ENCODE peak calls at places on chromosomes 5 and 9, in seven cellular contexts. One of them, this sample, is unnamed. For H3K4me1, the result is how much of the 10 kb centered on the place peaks cover.

GRCh38 chr5:3068401-3068800 is 316.9 kb upstream of the IRX2 start:
- DNase-seq in IMR-90: no peak
- DNase-seq in Karpas-422: no peak
- DNase-seq in cardiac muscle cell: no peak
- DNase-seq in naive thymus-derived CD4-positive, alpha-beta T cell: no peak
- DNase-seq in ovary: no peak
- DNase-seq in spleen: no peak
- DNase-seq in this sample: no peak

GRCh38 chr9:122263699-122264349 is 816 bp downstream of the RBM18 start:
- DNase-seq in IMR-90: peak
- DNase-seq in Karpas-422: peak
- DNase-seq in cardiac muscle cell: no peak
- DNase-seq in naive thymus-derived CD4-positive, alpha-beta T cell: no peak
- DNase-seq in ovary: no peak
- DNase-seq in spleen: no peak
- DNase-seq in this sample: no peak

GRCh38 chr9:14455243-14455642 is 141.3 kb upstream of the NFIB start:
- DNase-seq in IMR-90: no peak
- DNase-seq in Karpas-422: no peak
- DNase-seq in cardiac muscle cell: no peak
- DNase-seq in naive thymus-derived CD4-positive, alpha-beta T cell: no peak
- DNase-seq in ovary: no peak
- DNase-seq in spleen: no peak
- DNase-seq in this sample: no peak

GRCh38 chr5:80204808-80205614 is 50.8 kb downstream of the SERINC5 start:
- DNase-seq in IMR-90: peak
- DNase-seq in Karpas-422: no peak
- DNase-seq in cardiac muscle cell: peak
- DNase-seq in naive thymus-derived CD4-positive, alpha-beta T cell: no peak
- DNase-seq in ovary: no peak
- DNase-seq in spleen: no peak
- DNase-seq in this sample: no peak

GRCh38 chr5:113520429-113520828 is 6.9 kb downstream of the YTHDC2 start:
- DNase-seq in IMR-90: peak
- DNase-seq in Karpas-422: no peak
- DNase-seq in cardiac muscle cell: no peak
- DNase-seq in naive thymus-derived CD4-positive, alpha-beta T cell: no peak
- DNase-seq in ovary: no peak
- DNase-seq in spleen: no peak
- DNase-seq in this sample: no peak

GRCh38 chr9:127163409-127163808 is 41.0 kb upstream of the ANGPTL2 start:
- DNase-seq in IMR-90: peak
- DNase-seq in Karpas-422: no peak
- DNase-seq in cardiac muscle cell: no peak
- DNase-seq in naive thymus-derived CD4-positive, alpha-beta T cell: no peak
- DNase-seq in ovary: peak
- DNase-seq in spleen: no peak
- DNase-seq in this sample: peak

GRCh38 chr9:71638627-71639026 is 129.7 kb downstream of the CEMIP2 start:
- DNase-seq in IMR-90: no peak
- DNase-seq in Karpas-422: no peak
- DNase-seq in cardiac muscle cell: no peak
- DNase-seq in naive thymus-derived CD4-positive, alpha-beta T cell: no peak
- DNase-seq in ovary: no peak
- DNase-seq in spleen: no peak
- DNase-seq in this sample: no peak

GRCh38 chr5:177130211-177131018 is 3.2 kb upstream of the NSD1 start:
- DNase-seq in IMR-90: peak
- DNase-seq in Karpas-422: no peak
- DNase-seq in cardiac muscle cell: no peak
- DNase-seq in naive thymus-derived CD4-positive, alpha-beta T cell: no peak
- DNase-seq in ovary: no peak
- DNase-seq in spleen: peak
- DNase-seq in this sample: no peak

GRCh38 chr5:119072496-119072895 is 1.6 kb downstream of the DMXL1 start:
- DNase-seq in IMR-90: no peak
- DNase-seq in Karpas-422: peak
- DNase-seq in cardiac muscle cell: no peak
- DNase-seq in naive thymus-derived CD4-positive, alpha-beta T cell: no peak
- DNase-seq in ovary: no peak
- DNase-seq in spleen: no peak
- DNase-seq in this sample: no peak

GRCh38 chr9:72124947-72125346 is 24.3 kb upstream of the GDA start:
- DNase-seq in IMR-90: no peak
- DNase-seq in Karpas-422: no peak
- DNase-seq in cardiac muscle cell: no peak
- DNase-seq in naive thymus-derived CD4-positive, alpha-beta T cell: no peak
- DNase-seq in ovary: no peak
- DNase-seq in spleen: no peak
- DNase-seq in this sample: no peak

GRCh38 chr5:14227501-14227900 is 84.4 kb downstream of the TRIO start:
- DNase-seq in IMR-90: no peak
- DNase-seq in Karpas-422: no peak
- DNase-seq in cardiac muscle cell: no peak
- DNase-seq in naive thymus-derived CD4-positive, alpha-beta T cell: no peak
- DNase-seq in ovary: no peak
- DNase-seq in spleen: no peak
- DNase-seq in this sample: no peak

GRCh38 chr9:97445119-97445701 is 33.3 kb downstream of the TDRD7 start:
- DNase-seq in IMR-90: no peak
- DNase-seq in Karpas-422: no peak
- DNase-seq in cardiac muscle cell: no peak
- DNase-seq in naive thymus-derived CD4-positive, alpha-beta T cell: no peak
- DNase-seq in ovary: no peak
- DNase-seq in spleen: no peak
- DNase-seq in this sample: no peak

GRCh38 chr5:74035521-74035937 is 409.5 kb downstream of the ARHGEF28 start:
- DNase-seq in IMR-90: peak
- DNase-seq in Karpas-422: no peak
- DNase-seq in cardiac muscle cell: peak
- DNase-seq in naive thymus-derived CD4-positive, alpha-beta T cell: no peak
- DNase-seq in ovary: peak
- DNase-seq in spleen: no peak
- DNase-seq in this sample: no peak

GRCh38 chr9:27888661-27889295 is 315.5 kb upstream of the C9orf72 start:
- DNase-seq in IMR-90: no peak
- DNase-seq in Karpas-422: peak
- DNase-seq in cardiac muscle cell: no peak
- DNase-seq in naive thymus-derived CD4-positive, alpha-beta T cell: no peak
- DNase-seq in ovary: no peak
- DNase-seq in spleen: peak
- DNase-seq in this sample: no peak

GRCh38 chr5:1184481-1184880 is 16.9 kb upstream of the SLC6A19 start:
- DNase-seq in IMR-90: no peak
- DNase-seq in Karpas-422: no peak
- DNase-seq in cardiac muscle cell: no peak
- DNase-seq in naive thymus-derived CD4-positive, alpha-beta T cell: no peak
- DNase-seq in ovary: no peak
- DNase-seq in spleen: no peak
- DNase-seq in this sample: no peak

GRCh38 chr9:18396102-18396728 is 77.7 kb upstream of the ADAMTSL1 start:
- DNase-seq in IMR-90: peak
- DNase-seq in Karpas-422: peak
- DNase-seq in cardiac muscle cell: peak
- DNase-seq in naive thymus-derived CD4-positive, alpha-beta T cell: no peak
- DNase-seq in ovary: no peak
- DNase-seq in spleen: no peak
- DNase-seq in this sample: no peak

GRCh38 chr9:129523953-129524847 is 96.7 kb downstream of the C9orf50 start:
- DNase-seq in IMR-90: no peak
- DNase-seq in Karpas-422: no peak
- DNase-seq in cardiac muscle cell: no peak
- DNase-seq in naive thymus-derived CD4-positive, alpha-beta T cell: no peak
- DNase-seq in ovary: no peak
- DNase-seq in spleen: no peak
- DNase-seq in this sample: no peak

GRCh38 chr5:56323505-56323904 is 90.4 kb upstream of the ANKRD55 start:
- DNase-seq in IMR-90: peak
- DNase-seq in Karpas-422: no peak
- DNase-seq in cardiac muscle cell: peak
- DNase-seq in naive thymus-derived CD4-positive, alpha-beta T cell: no peak
- DNase-seq in ovary: no peak
- DNase-seq in spleen: no peak
- DNase-seq in this sample: peak

GRCh38 chr9:134559013-134559412 is 82.6 kb upstream of the COL5A1 start:
- DNase-seq in IMR-90: no peak
- DNase-seq in Karpas-422: no peak
- DNase-seq in cardiac muscle cell: no peak
- DNase-seq in naive thymus-derived CD4-positive, alpha-beta T cell: no peak
- DNase-seq in ovary: no peak
- DNase-seq in spleen: peak
- DNase-seq in this sample: peak

GRCh38 chr5:160353379-160353778 is 17.0 kb downstream of the C1QTNF2 start:
- DNase-seq in IMR-90: no peak
- DNase-seq in Karpas-422: no peak
- DNase-seq in cardiac muscle cell: no peak
- DNase-seq in naive thymus-derived CD4-positive, alpha-beta T cell: no peak
- DNase-seq in ovary: no peak
- DNase-seq in spleen: no peak
- DNase-seq in this sample: no peak

GRCh38 chr9:110762783-110763182 is 94.2 kb downstream of the MUSK start:
- DNase-seq in IMR-90: no peak
- DNase-seq in Karpas-422: no peak
- DNase-seq in cardiac muscle cell: no peak
- DNase-seq in naive thymus-derived CD4-positive, alpha-beta T cell: no peak
- DNase-seq in ovary: no peak
- DNase-seq in spleen: no peak
- DNase-seq in this sample: no peak

GRCh38 chr5:40223884-40224402 is 455.8 kb upstream of the PTGER4 start:
- DNase-seq in IMR-90: peak
- DNase-seq in Karpas-422: no peak
- DNase-seq in cardiac muscle cell: no peak
- DNase-seq in naive thymus-derived CD4-positive, alpha-beta T cell: no peak
- DNase-seq in ovary: no peak
- DNase-seq in spleen: no peak
- DNase-seq in this sample: peak

GRCh38 chr9:87115790-87116189 is 168.5 kb upstream of the GAS1 start:
- DNase-seq in IMR-90: peak
- DNase-seq in Karpas-422: no peak
- DNase-seq in cardiac muscle cell: no peak
- DNase-seq in naive thymus-derived CD4-positive, alpha-beta T cell: no peak
- DNase-seq in ovary: no peak
- DNase-seq in spleen: no peak
- DNase-seq in this sample: no peak
- H3K4me1 ChIP-seq in IMR-90: under half
- H3K4me1 ChIP-seq in Karpas-422: under half
- H3K4me1 ChIP-seq in cardiac muscle cell: under half
- H3K4me1 ChIP-seq in naive thymus-derived CD4-positive, alpha-beta T cell: under half
- H3K4me1 ChIP-seq in ovary: under half
- H3K4me1 ChIP-seq in spleen: under half
- H3K4me1 ChIP-seq in this sample: under half

DNA sequence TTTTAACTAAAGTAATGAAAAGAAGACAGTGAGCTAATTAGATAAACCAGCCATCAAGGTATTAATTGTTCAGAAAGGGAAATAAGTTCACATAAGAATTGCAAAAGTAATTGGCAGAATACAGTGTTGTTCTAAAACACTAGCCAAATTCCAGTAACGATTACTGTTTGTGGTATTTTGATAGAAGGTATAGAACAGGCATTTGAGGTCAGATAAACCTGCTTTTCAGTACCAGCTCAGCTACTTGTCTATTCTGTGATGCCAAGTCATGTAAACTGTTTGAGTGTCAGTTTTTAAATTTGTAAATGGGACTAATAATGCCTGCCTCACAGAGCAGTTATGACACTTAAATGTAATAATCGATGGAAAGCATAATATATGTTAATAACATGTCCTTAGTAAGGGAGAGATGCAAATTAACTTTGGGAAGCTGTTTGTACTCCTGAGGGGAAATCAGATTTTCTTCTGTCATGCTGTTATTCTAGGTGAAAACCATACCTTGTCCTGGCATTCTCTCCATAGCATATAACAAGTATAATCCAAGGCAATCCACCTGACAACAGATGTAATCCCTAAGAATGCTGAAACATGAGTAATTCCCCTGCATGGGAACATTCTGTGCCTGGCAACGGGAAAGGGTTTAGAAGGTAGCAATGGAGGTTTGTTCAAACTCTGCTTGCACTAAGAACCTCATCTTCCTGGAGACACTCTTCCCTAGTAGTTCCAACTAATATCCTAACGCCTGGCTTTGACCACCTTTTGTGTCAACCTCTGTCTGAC is 509.5 kb upstream of the PAPPA start:
- DNase-seq in IMR-90: no peak
- DNase-seq in Karpas-422: no peak
- DNase-seq in cardiac muscle cell: no peak
- DNase-seq in naive thymus-derived CD4-positive, alpha-beta T cell: no peak
- DNase-seq in ovary: no peak
- DNase-seq in spleen: no peak
- DNase-seq in this sample: no peak
- H3K4me1 ChIP-seq in IMR-90: under half
- H3K4me1 ChIP-seq in Karpas-422: under half
- H3K4me1 ChIP-seq in cardiac muscle cell: under half
- H3K4me1 ChIP-seq in naive thymus-derived CD4-positive, alpha-beta T cell: under half
- H3K4me1 ChIP-seq in ovary: under half
- H3K4me1 ChIP-seq in spleen: under half
- H3K4me1 ChIP-seq in this sample: under half

GRCh38 chr5:107544476-107544875 is 126.3 kb downstream of the EFNA5 start:
- DNase-seq in IMR-90: no peak
- DNase-seq in Karpas-422: no peak
- DNase-seq in cardiac muscle cell: no peak
- DNase-seq in naive thymus-derived CD4-positive, alpha-beta T cell: no peak
- DNase-seq in ovary: no peak
- DNase-seq in spleen: no peak
- DNase-seq in this sample: no peak
- H3K4me1 ChIP-seq in IMR-90: under half
- H3K4me1 ChIP-seq in Karpas-422: under half
- H3K4me1 ChIP-seq in cardiac muscle cell: under half
- H3K4me1 ChIP-seq in naive thymus-derived CD4-positive, alpha-beta T cell: under half
- H3K4me1 ChIP-seq in ovary: under half
- H3K4me1 ChIP-seq in spleen: under half
- H3K4me1 ChIP-seq in this sample: under half

DNA sequence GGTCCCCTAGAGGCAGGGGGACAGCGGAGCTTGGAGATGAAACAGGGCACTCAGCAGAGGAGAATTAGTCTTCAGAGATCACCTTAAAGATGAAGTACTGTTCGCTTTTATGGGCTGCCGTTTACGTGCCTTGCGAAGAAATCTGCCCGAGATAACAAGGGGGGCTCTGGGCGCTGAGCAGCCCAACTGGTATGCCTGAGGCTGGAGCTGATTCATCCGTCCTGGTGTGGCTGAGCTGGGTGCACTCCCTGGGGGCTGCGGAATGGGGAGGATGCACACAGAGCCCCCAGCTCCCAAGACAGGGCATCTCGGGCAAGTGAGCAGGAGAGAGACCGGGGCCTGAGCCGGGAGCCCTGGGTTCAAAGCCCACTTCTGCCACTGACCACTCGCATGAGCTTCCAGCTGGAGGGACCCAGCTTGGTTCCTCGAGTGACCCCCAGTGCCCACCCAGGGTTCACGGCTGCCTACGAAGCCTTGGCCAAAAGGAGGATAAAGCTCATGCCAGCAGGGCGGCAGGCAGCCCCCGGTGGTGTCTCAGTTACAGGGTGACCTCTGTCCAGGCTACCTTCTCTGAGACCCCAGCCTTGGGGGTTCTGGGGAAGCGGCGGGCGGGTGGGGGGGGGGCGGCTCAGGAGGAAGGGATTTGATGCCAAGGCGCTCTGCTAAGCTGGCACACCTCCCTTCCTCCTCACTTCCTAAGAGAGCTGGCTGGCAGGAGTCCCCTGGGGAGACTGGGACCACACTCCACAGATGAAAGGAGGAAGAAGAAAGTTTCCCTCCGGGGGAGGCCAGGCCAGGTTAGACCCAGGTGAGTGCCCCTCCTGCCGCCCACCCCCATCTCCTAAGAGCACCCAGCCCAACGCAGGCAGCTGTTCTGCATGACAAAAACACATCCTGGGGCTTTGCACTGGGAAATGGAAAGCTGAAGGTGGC is 5.7 kb downstream of the FIBCD1 start:
- DNase-seq in IMR-90: peak
- DNase-seq in Karpas-422: no peak
- DNase-seq in cardiac muscle cell: no peak
- DNase-seq in naive thymus-derived CD4-positive, alpha-beta T cell: no peak
- DNase-seq in ovary: no peak
- DNase-seq in spleen: no peak
- DNase-seq in this sample: no peak
- H3K4me1 ChIP-seq in IMR-90: under half
- H3K4me1 ChIP-seq in Karpas-422: under half
- H3K4me1 ChIP-seq in cardiac muscle cell: under half
- H3K4me1 ChIP-seq in naive thymus-derived CD4-positive, alpha-beta T cell: under half
- H3K4me1 ChIP-seq in ovary: under half
- H3K4me1 ChIP-seq in spleen: under half
- H3K4me1 ChIP-seq in this sample: under half

This sample was measured in SJSA1.